ENCODE peak calls at places on chromosomes 4 and X, in six cellular contexts. A is H9, Y is IMR-90, J is mesenchymal stem cell, G is H1, W is trophoblast cell. M is an unnamed sample.

GRCh38 chr4:27861802-27862201 is 1001.2 kb downstream of the STIM2 start:
- DNase-seq in A (no peak), Y (peak), J (no peak), G (no peak), W (no peak), M (no peak)

GRCh38 chr4:77023920-77024319 is 51.9 kb downstream of the CCNI start:
- DNase-seq in A (no peak), Y (no peak), J (peak), G (no peak), W (no peak), M (no peak)

GRCh38 chrX:129831486-129831885 is 12.2 kb downstream of the ZDHHC9 start:
- DNase-seq in A (no peak), Y (no peak), J (no peak), G (no peak), W (no peak), M (no peak)

GRCh38 chrX:79572566-79572965 is 205.4 kb upstream of the ITM2A start:
- DNase-seq in A (no peak), Y (no peak), J (no peak), G (no peak), W (no peak), M (no peak)

GRCh38 chr4:40160258-40160657 is 36.6 kb upstream of the RHOH start:
- DNase-seq in A (no peak), Y (no peak), J (no peak), G (no peak), W (no peak), M (no peak)

GRCh38 chrX:80792205-80792604 is 17.5 kb downstream of the BRWD3 start:
- DNase-seq in A (no peak), Y (peak), J (peak), G (no peak), W (no peak), M (no peak)

GRCh38 chrX:145190801-145191389 is 56.4 kb upstream of the SPANXN1 start:
- DNase-seq in A (no peak), Y (no peak), J (peak), G (no peak), W (no peak), M (no peak)

GRCh38 chr4:17463606-17464005 is 48.3 kb downstream of the QDPR start:
- DNase-seq in A (no peak), Y (no peak), J (no peak), G (no peak), W (no peak), M (no peak)

GRCh38 chrX:57329008-57329407 is 42.5 kb downstream of the FAAH2 start:
- DNase-seq in A (no peak), Y (no peak), J (no peak), G (no peak), W (no peak), M (no peak)

GRCh38 chr4:88517825-88518224 is 5.8 kb downstream of the PYURF start:
- DNase-seq in A (no peak), Y (no peak), J (no peak), G (no peak), W (no peak), M (no peak)

GRCh38 chr4:25484243-25484721 is 107.2 kb downstream of the ANAPC4 start:
- DNase-seq in A (no peak), Y (no peak), J (no peak), G (no peak), W (no peak), M (no peak)

GRCh38 chrX:40646489-40647306 is 663 bp downstream of the CXorf38 start:
- DNase-seq in A (no peak), Y (peak), J (peak), G (no peak), W (peak), M (peak)

GRCh38 chrX:110131031-110131430 is 128.1 kb downstream of the TMEM164 start:
- DNase-seq in A (no peak), Y (no peak), J (no peak), G (no peak), W (no peak), M (no peak)

GRCh38 chr4:40193018-40193571 is 3.7 kb upstream of the RHOH start:
- DNase-seq in A (no peak), Y (no peak), J (no peak), G (no peak), W (peak), M (no peak)

GRCh38 chr4:8225704-8226443 is 26.8 kb downstream of the SH3TC1 start:
- DNase-seq in A (peak), Y (no peak), J (no peak), G (no peak), W (no peak), M (no peak)
- H2AK5ac ChIP-seq in A (no peak), Y (no peak), J (no peak), G (peak), W (peak), M (peak)

GRCh38 chr4:151721466-151721865 is 39.3 kb downstream of the GATB start:
- DNase-seq in A (no peak), Y (no peak), J (peak), G (no peak), W (no peak), M (no peak)
- H2AFZ ChIP-seq in A (no peak), Y (no peak), J (no peak), G (no peak), W (no peak), M (no peak)

DNA sequence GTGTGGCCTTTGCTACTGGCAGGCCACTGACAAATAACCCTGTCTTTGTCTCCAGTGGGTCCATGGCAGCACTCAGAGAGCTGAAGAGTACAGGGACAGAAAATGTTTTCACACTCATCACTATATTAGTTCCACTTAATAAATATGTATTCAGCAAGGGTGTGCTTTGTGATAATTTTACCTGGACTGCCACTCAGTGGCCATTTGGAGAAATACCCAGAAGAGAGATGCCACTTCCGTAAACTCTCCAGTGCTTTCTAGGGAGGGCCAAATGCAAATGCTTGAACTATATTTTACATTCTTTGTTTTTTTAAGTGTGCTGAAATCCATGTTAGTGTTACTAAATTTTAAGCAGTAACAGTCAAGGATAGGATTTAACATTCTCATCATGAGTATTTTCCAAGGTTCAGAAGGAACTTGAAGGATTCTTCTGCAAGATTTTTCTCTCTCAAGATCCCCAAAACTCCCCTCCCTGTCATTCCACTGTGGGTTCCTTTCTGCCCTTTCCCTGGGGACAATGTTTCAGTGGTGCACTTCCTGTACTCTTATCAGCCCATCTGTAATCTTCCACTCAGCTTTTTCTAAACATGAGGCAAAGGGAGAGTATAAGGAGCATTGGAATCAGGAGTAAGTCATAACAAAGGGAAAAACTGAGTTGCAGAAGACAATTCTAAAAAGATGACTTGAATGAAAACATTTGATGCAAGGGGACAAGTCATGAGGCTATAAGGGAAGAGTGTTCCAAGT is 46.0 kb downstream of the TFDP3 start:
- DNase-seq in A (no peak), Y (no peak), J (peak), G (no peak), W (no peak), M (peak)
- H2AK5ac ChIP-seq in A (no peak), Y (no peak), J (no peak), G (no peak), W (no peak), M (no peak)

DNA sequence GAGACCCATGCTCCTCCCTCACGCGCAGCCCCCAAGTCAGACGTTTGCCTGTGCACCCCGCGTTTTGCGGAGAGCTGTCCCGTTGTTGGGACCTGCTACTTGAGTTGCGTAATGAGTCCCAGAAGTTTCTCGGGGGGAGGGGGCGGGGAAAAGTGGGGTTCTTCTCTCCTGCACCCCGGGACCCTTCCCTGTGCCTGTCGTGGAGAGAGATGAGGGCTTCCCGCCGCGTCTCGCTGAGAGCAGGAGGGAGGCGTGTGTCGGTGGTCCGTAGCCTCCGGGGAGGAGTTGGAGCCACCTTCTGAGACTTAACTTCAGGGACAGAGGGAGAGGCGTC is 655 bp downstream of the AFF1 start:
- DNase-seq in A (no peak), Y (no peak), J (no peak), G (no peak), W (no peak), M (peak)
- H2AFZ ChIP-seq in A (no peak), Y (peak), J (peak), G (no peak), W (peak), M (peak)

GRCh38 chr4:184473515-184474260 is 662 bp downstream of the IRF2 start:
- DNase-seq in A (no peak), Y (peak), J (peak), G (no peak), W (no peak), M (peak)
- H2AK5ac ChIP-seq in A (no peak), Y (peak), J (no peak), G (no peak), W (peak), M (peak)

GRCh38 chr4:54092800-54093608 is 7.0 kb upstream of the GSX2 start:
- DNase-seq in A (peak), Y (no peak), J (no peak), G (no peak), W (no peak), M (no peak)
- H2AFZ ChIP-seq in A (no peak), Y (no peak), J (no peak), G (no peak), W (no peak), M (no peak)

GRCh38 chr4:783133-783541 is 42.8 kb downstream of the CPLX1 start:
- DNase-seq in A (no peak), Y (no peak), J (no peak), G (no peak), W (no peak), M (no peak)

GRCh38 chr4:779555-779954 is 46.4 kb downstream of the CPLX1 start:
- DNase-seq in A (no peak), Y (no peak), J (no peak), G (no peak), W (no peak), M (no peak)

GRCh38 chr4:784401-785331 is 41.3 kb downstream of the CPLX1 start:
- DNase-seq in A (no peak), Y (no peak), J (no peak), G (no peak), W (no peak), M (no peak)

GRCh38 chr4:780730-781492 is 45.0 kb downstream of the CPLX1 start:
- DNase-seq in A (no peak), Y (peak), J (peak), G (no peak), W (no peak), M (no peak)

GRCh38 chr4:781493-782216 is 44.3 kb downstream of the CPLX1 start:
- DNase-seq in A (peak), Y (peak), J (peak), G (peak), W (peak), M (peak)
- H2AK5ac ChIP-seq in A (no peak), Y (peak), J (peak), G (peak), W (peak), M (peak)